ENCODE peak calls at places on chromosomes 16 and 17, in ten cellular contexts. One of them, this sample, is unnamed.

GRCh38 chr17:40058151-40058784 is 4.1 kb upstream of the MED24 start:
- DNase-seq in AG09319: no peak
- DNase-seq in stimulated activated CD4-positive, alpha-beta T cell treated with anti-CD3 and anti-CD28 coated beads, Interleukin-12 subunit alpha, Interleukin-12 subunit beta, amount 100 ng/mL, for 4 hours: no peak
- DNase-seq in CD4-positive, alpha-beta T cell: no peak
- DNase-seq in activated naive CD8-positive, alpha-beta T cell treated with anti-CD3 and anti-CD28 coated beads for 36 hours: no peak
- DNase-seq in C1 segment of cervical spinal cord: no peak
- DNase-seq in stimulated activated CD8-positive, alpha-beta memory T cell treated with anti-CD3 and anti-CD28 coated beads, Interleukin-15, amount 100 ng/mL, for 4 hours: no peak
- DNase-seq in head of caudate nucleus: no peak
- DNase-seq in upper lobe of right lung: no peak
- DNase-seq in D341Med: no peak
- DNase-seq in this sample: no peak

GRCh38 chr17:49435630-49436029 is 20.9 kb upstream of the PHB1 start:
- DNase-seq in stimulated activated CD4-positive, alpha-beta T cell treated with anti-CD3 and anti-CD28 coated beads, Interleukin-12 subunit alpha, Interleukin-12 subunit beta, amount 100 ng/mL, for 4 hours: no peak
- DNase-seq in stimulated activated CD8-positive, alpha-beta memory T cell treated with anti-CD3 and anti-CD28 coated beads, Interleukin-15, amount 100 ng/mL, for 4 hours: no peak
- DNase-seq in C1 segment of cervical spinal cord: no peak
- DNase-seq in activated naive CD8-positive, alpha-beta T cell treated with anti-CD3 and anti-CD28 coated beads for 36 hours: no peak
- DNase-seq in head of caudate nucleus: no peak
- DNase-seq in AG09319: no peak
- DNase-seq in CD4-positive, alpha-beta T cell: no peak
- DNase-seq in upper lobe of right lung: no peak
- DNase-seq in D341Med: peak; percentile 35
- DNase-seq in this sample: no peak

GRCh38 chr16:2019500-2019899 is at the start of gene NPW:
- DNase-seq in activated naive CD8-positive, alpha-beta T cell treated with anti-CD3 and anti-CD28 coated beads for 36 hours: peak; percentile 63
- DNase-seq in D341Med: peak; percentile 60
- DNase-seq in upper lobe of right lung: no peak
- DNase-seq in head of caudate nucleus: no peak
- DNase-seq in AG09319: no peak
- DNase-seq in stimulated activated CD8-positive, alpha-beta memory T cell treated with anti-CD3 and anti-CD28 coated beads, Interleukin-15, amount 100 ng/mL, for 4 hours: no peak
- DNase-seq in C1 segment of cervical spinal cord: no peak
- DNase-seq in CD4-positive, alpha-beta T cell: no peak
- DNase-seq in stimulated activated CD4-positive, alpha-beta T cell treated with anti-CD3 and anti-CD28 coated beads, Interleukin-12 subunit alpha, Interleukin-12 subunit beta, amount 100 ng/mL, for 4 hours: peak; percentile 40
- DNase-seq in this sample: no peak

GRCh38 chr17:8300629-8301242 is 5.5 kb upstream of the SLC25A35 start:
- DNase-seq in stimulated activated CD4-positive, alpha-beta T cell treated with anti-CD3 and anti-CD28 coated beads, Interleukin-12 subunit alpha, Interleukin-12 subunit beta, amount 100 ng/mL, for 4 hours: peak; percentile 47
- DNase-seq in CD4-positive, alpha-beta T cell: peak; percentile 45
- DNase-seq in stimulated activated CD8-positive, alpha-beta memory T cell treated with anti-CD3 and anti-CD28 coated beads, Interleukin-15, amount 100 ng/mL, for 4 hours: peak; percentile 25
- DNase-seq in D341Med: peak; percentile 73
- DNase-seq in head of caudate nucleus: peak; percentile 68
- DNase-seq in AG09319: peak; percentile 19
- DNase-seq in upper lobe of right lung: no peak
- DNase-seq in C1 segment of cervical spinal cord: peak; percentile 10
- DNase-seq in activated naive CD8-positive, alpha-beta T cell treated with anti-CD3 and anti-CD28 coated beads for 36 hours: peak; percentile 54
- DNase-seq in this sample: peak; percentile 62

GRCh38 chr16:58196898-58197313 is 1.0 kb downstream of the CSNK2A2 start:
- DNase-seq in D341Med: peak; percentile 43
- DNase-seq in stimulated activated CD8-positive, alpha-beta memory T cell treated with anti-CD3 and anti-CD28 coated beads, Interleukin-15, amount 100 ng/mL, for 4 hours: no peak
- DNase-seq in activated naive CD8-positive, alpha-beta T cell treated with anti-CD3 and anti-CD28 coated beads for 36 hours: no peak
- DNase-seq in C1 segment of cervical spinal cord: no peak
- DNase-seq in head of caudate nucleus: peak; percentile 31
- DNase-seq in upper lobe of right lung: no peak
- DNase-seq in AG09319: no peak
- DNase-seq in stimulated activated CD4-positive, alpha-beta T cell treated with anti-CD3 and anti-CD28 coated beads, Interleukin-12 subunit alpha, Interleukin-12 subunit beta, amount 100 ng/mL, for 4 hours: no peak
- DNase-seq in CD4-positive, alpha-beta T cell: no peak
- DNase-seq in this sample: no peak

GRCh38 chr17:35804658-35805192 is 4.6 kb upstream of the TAF15 start:
- DNase-seq in AG09319: peak; percentile 91
- DNase-seq in head of caudate nucleus: no peak
- DNase-seq in D341Med: peak; percentile 84
- DNase-seq in stimulated activated CD4-positive, alpha-beta T cell treated with anti-CD3 and anti-CD28 coated beads, Interleukin-12 subunit alpha, Interleukin-12 subunit beta, amount 100 ng/mL, for 4 hours: no peak
- DNase-seq in CD4-positive, alpha-beta T cell: no peak
- DNase-seq in activated naive CD8-positive, alpha-beta T cell treated with anti-CD3 and anti-CD28 coated beads for 36 hours: peak; percentile 42
- DNase-seq in C1 segment of cervical spinal cord: no peak
- DNase-seq in upper lobe of right lung: no peak
- DNase-seq in stimulated activated CD8-positive, alpha-beta memory T cell treated with anti-CD3 and anti-CD28 coated beads, Interleukin-15, amount 100 ng/mL, for 4 hours: no peak
- DNase-seq in this sample: peak; percentile 66

GRCh38 chr16:15529673-15530072 is 95.3 kb downstream of the BMERB1 start:
- DNase-seq in AG09319: no peak
- DNase-seq in upper lobe of right lung: no peak
- DNase-seq in head of caudate nucleus: no peak
- DNase-seq in CD4-positive, alpha-beta T cell: no peak
- DNase-seq in D341Med: no peak
- DNase-seq in activated naive CD8-positive, alpha-beta T cell treated with anti-CD3 and anti-CD28 coated beads for 36 hours: no peak
- DNase-seq in stimulated activated CD8-positive, alpha-beta memory T cell treated with anti-CD3 and anti-CD28 coated beads, Interleukin-15, amount 100 ng/mL, for 4 hours: no peak
- DNase-seq in stimulated activated CD4-positive, alpha-beta T cell treated with anti-CD3 and anti-CD28 coated beads, Interleukin-12 subunit alpha, Interleukin-12 subunit beta, amount 100 ng/mL, for 4 hours: no peak
- DNase-seq in C1 segment of cervical spinal cord: no peak
- DNase-seq in this sample: no peak

GRCh38 chr16:69839798-69840409 is 77.8 kb downstream of the WWP2 start:
- DNase-seq in D341Med: no peak
- DNase-seq in AG09319: no peak
- DNase-seq in C1 segment of cervical spinal cord: peak; percentile 32
- DNase-seq in stimulated activated CD8-positive, alpha-beta memory T cell treated with anti-CD3 and anti-CD28 coated beads, Interleukin-15, amount 100 ng/mL, for 4 hours: no peak
- DNase-seq in stimulated activated CD4-positive, alpha-beta T cell treated with anti-CD3 and anti-CD28 coated beads, Interleukin-12 subunit alpha, Interleukin-12 subunit beta, amount 100 ng/mL, for 4 hours: no peak
- DNase-seq in CD4-positive, alpha-beta T cell: no peak
- DNase-seq in activated naive CD8-positive, alpha-beta T cell treated with anti-CD3 and anti-CD28 coated beads for 36 hours: no peak
- DNase-seq in head of caudate nucleus: peak; percentile 79
- DNase-seq in upper lobe of right lung: peak; percentile 70
- DNase-seq in this sample: no peak

GRCh38 chr17:2396568-2397246 is 4.2 kb downstream of the MNT start:
- DNase-seq in D341Med: peak; percentile 63
- DNase-seq in head of caudate nucleus: peak; percentile 72
- DNase-seq in activated naive CD8-positive, alpha-beta T cell treated with anti-CD3 and anti-CD28 coated beads for 36 hours: peak; percentile 80
- DNase-seq in stimulated activated CD8-positive, alpha-beta memory T cell treated with anti-CD3 and anti-CD28 coated beads, Interleukin-15, amount 100 ng/mL, for 4 hours: no peak
- DNase-seq in CD4-positive, alpha-beta T cell: peak; percentile 29
- DNase-seq in upper lobe of right lung: peak; percentile 96
- DNase-seq in C1 segment of cervical spinal cord: peak; percentile 58
- DNase-seq in stimulated activated CD4-positive, alpha-beta T cell treated with anti-CD3 and anti-CD28 coated beads, Interleukin-12 subunit alpha, Interleukin-12 subunit beta, amount 100 ng/mL, for 4 hours: peak; percentile 34
- DNase-seq in AG09319: peak; percentile 95
- DNase-seq in this sample: peak; percentile 68

GRCh38 chr17:49565948-49566491 is 9.7 kb upstream of the NXPH3 start:
- DNase-seq in CD4-positive, alpha-beta T cell: no peak
- DNase-seq in stimulated activated CD4-positive, alpha-beta T cell treated with anti-CD3 and anti-CD28 coated beads, Interleukin-12 subunit alpha, Interleukin-12 subunit beta, amount 100 ng/mL, for 4 hours: no peak
- DNase-seq in D341Med: no peak
- DNase-seq in AG09319: no peak
- DNase-seq in stimulated activated CD8-positive, alpha-beta memory T cell treated with anti-CD3 and anti-CD28 coated beads, Interleukin-15, amount 100 ng/mL, for 4 hours: no peak
- DNase-seq in C1 segment of cervical spinal cord: no peak
- DNase-seq in activated naive CD8-positive, alpha-beta T cell treated with anti-CD3 and anti-CD28 coated beads for 36 hours: peak; percentile 47
- DNase-seq in head of caudate nucleus: peak; percentile 64
- DNase-seq in upper lobe of right lung: peak; percentile 90
- DNase-seq in this sample: no peak

GRCh38 chr16:152141-153128 is at the start of gene HBZ:
- DNase-seq in stimulated activated CD8-positive, alpha-beta memory T cell treated with anti-CD3 and anti-CD28 coated beads, Interleukin-15, amount 100 ng/mL, for 4 hours: no peak
- DNase-seq in AG09319: no peak
- DNase-seq in CD4-positive, alpha-beta T cell: no peak
- DNase-seq in stimulated activated CD4-positive, alpha-beta T cell treated with anti-CD3 and anti-CD28 coated beads, Interleukin-12 subunit alpha, Interleukin-12 subunit beta, amount 100 ng/mL, for 4 hours: no peak
- DNase-seq in upper lobe of right lung: no peak
- DNase-seq in activated naive CD8-positive, alpha-beta T cell treated with anti-CD3 and anti-CD28 coated beads for 36 hours: no peak
- DNase-seq in D341Med: no peak
- DNase-seq in head of caudate nucleus: no peak
- DNase-seq in C1 segment of cervical spinal cord: no peak
- DNase-seq in this sample: no peak

GRCh38 chr17:46979023-46979870 is at the start of gene RPRML:
- DNase-seq in activated naive CD8-positive, alpha-beta T cell treated with anti-CD3 and anti-CD28 coated beads for 36 hours: peak; percentile 67
- DNase-seq in CD4-positive, alpha-beta T cell: peak; percentile 13
- DNase-seq in AG09319: no peak
- DNase-seq in stimulated activated CD8-positive, alpha-beta memory T cell treated with anti-CD3 and anti-CD28 coated beads, Interleukin-15, amount 100 ng/mL, for 4 hours: no peak
- DNase-seq in C1 segment of cervical spinal cord: no peak
- DNase-seq in upper lobe of right lung: no peak
- DNase-seq in D341Med: peak; percentile 87
- DNase-seq in stimulated activated CD4-positive, alpha-beta T cell treated with anti-CD3 and anti-CD28 coated beads, Interleukin-12 subunit alpha, Interleukin-12 subunit beta, amount 100 ng/mL, for 4 hours: peak; percentile 34
- DNase-seq in head of caudate nucleus: peak; percentile 69
- DNase-seq in this sample: peak; percentile 30

GRCh38 chr17:38584350-38584925 is 21.3 kb downstream of the SRCIN1 start:
- DNase-seq in D341Med: peak; percentile 93
- DNase-seq in CD4-positive, alpha-beta T cell: peak; percentile 48
- DNase-seq in AG09319: peak; percentile 27
- DNase-seq in upper lobe of right lung: peak; percentile 87
- DNase-seq in stimulated activated CD8-positive, alpha-beta memory T cell treated with anti-CD3 and anti-CD28 coated beads, Interleukin-15, amount 100 ng/mL, for 4 hours: peak; percentile 29
- DNase-seq in C1 segment of cervical spinal cord: peak; percentile 16
- DNase-seq in stimulated activated CD4-positive, alpha-beta T cell treated with anti-CD3 and anti-CD28 coated beads, Interleukin-12 subunit alpha, Interleukin-12 subunit beta, amount 100 ng/mL, for 4 hours: peak; percentile 56
- DNase-seq in head of caudate nucleus: peak; percentile 84
- DNase-seq in activated naive CD8-positive, alpha-beta T cell treated with anti-CD3 and anti-CD28 coated beads for 36 hours: peak; percentile 71
- DNase-seq in this sample: peak; percentile 37

GRCh38 chr17:49548051-49548505 is 27.6 kb upstream of the NXPH3 start:
- DNase-seq in head of caudate nucleus: no peak
- DNase-seq in stimulated activated CD8-positive, alpha-beta memory T cell treated with anti-CD3 and anti-CD28 coated beads, Interleukin-15, amount 100 ng/mL, for 4 hours: no peak
- DNase-seq in D341Med: peak; percentile 43
- DNase-seq in activated naive CD8-positive, alpha-beta T cell treated with anti-CD3 and anti-CD28 coated beads for 36 hours: no peak
- DNase-seq in upper lobe of right lung: no peak
- DNase-seq in C1 segment of cervical spinal cord: no peak
- DNase-seq in CD4-positive, alpha-beta T cell: no peak
- DNase-seq in AG09319: no peak
- DNase-seq in stimulated activated CD4-positive, alpha-beta T cell treated with anti-CD3 and anti-CD28 coated beads, Interleukin-12 subunit alpha, Interleukin-12 subunit beta, amount 100 ng/mL, for 4 hours: no peak
- DNase-seq in this sample: no peak

GRCh38 chr17:81244358-81245023 is 5.4 kb downstream of the NDUFAF8 start:
- DNase-seq in C1 segment of cervical spinal cord: no peak
- DNase-seq in stimulated activated CD8-positive, alpha-beta memory T cell treated with anti-CD3 and anti-CD28 coated beads, Interleukin-15, amount 100 ng/mL, for 4 hours: no peak
- DNase-seq in activated naive CD8-positive, alpha-beta T cell treated with anti-CD3 and anti-CD28 coated beads for 36 hours: no peak
- DNase-seq in upper lobe of right lung: no peak
- DNase-seq in AG09319: no peak
- DNase-seq in D341Med: no peak
- DNase-seq in stimulated activated CD4-positive, alpha-beta T cell treated with anti-CD3 and anti-CD28 coated beads, Interleukin-12 subunit alpha, Interleukin-12 subunit beta, amount 100 ng/mL, for 4 hours: no peak
- DNase-seq in CD4-positive, alpha-beta T cell: no peak
- DNase-seq in head of caudate nucleus: no peak
- DNase-seq in this sample: no peak

GRCh38 chr17:80123791-80124190 is 22.4 kb downstream of the GAA start:
- DNase-seq in upper lobe of right lung: no peak
- DNase-seq in head of caudate nucleus: no peak
- DNase-seq in activated naive CD8-positive, alpha-beta T cell treated with anti-CD3 and anti-CD28 coated beads for 36 hours: no peak
- DNase-seq in stimulated activated CD8-positive, alpha-beta memory T cell treated with anti-CD3 and anti-CD28 coated beads, Interleukin-15, amount 100 ng/mL, for 4 hours: no peak
- DNase-seq in AG09319: no peak
- DNase-seq in D341Med: no peak
- DNase-seq in CD4-positive, alpha-beta T cell: no peak
- DNase-seq in C1 segment of cervical spinal cord: no peak
- DNase-seq in stimulated activated CD4-positive, alpha-beta T cell treated with anti-CD3 and anti-CD28 coated beads, Interleukin-12 subunit alpha, Interleukin-12 subunit beta, amount 100 ng/mL, for 4 hours: no peak
- DNase-seq in this sample: peak; percentile 92

GRCh38 chr17:32279933-32280716 is 14.5 kb downstream of the RHBDL3 start:
- DNase-seq in head of caudate nucleus: no peak
- DNase-seq in C1 segment of cervical spinal cord: no peak
- DNase-seq in AG09319: no peak
- DNase-seq in stimulated activated CD4-positive, alpha-beta T cell treated with anti-CD3 and anti-CD28 coated beads, Interleukin-12 subunit alpha, Interleukin-12 subunit beta, amount 100 ng/mL, for 4 hours: no peak
- DNase-seq in D341Med: no peak
- DNase-seq in CD4-positive, alpha-beta T cell: no peak
- DNase-seq in activated naive CD8-positive, alpha-beta T cell treated with anti-CD3 and anti-CD28 coated beads for 36 hours: no peak
- DNase-seq in stimulated activated CD8-positive, alpha-beta memory T cell treated with anti-CD3 and anti-CD28 coated beads, Interleukin-15, amount 100 ng/mL, for 4 hours: no peak
- DNase-seq in upper lobe of right lung: no peak
- DNase-seq in this sample: no peak

GRCh38 chr17:38511126-38512108 is 83.2 kb downstream of the ARHGAP23 start:
- DNase-seq in head of caudate nucleus: no peak
- DNase-seq in activated naive CD8-positive, alpha-beta T cell treated with anti-CD3 and anti-CD28 coated beads for 36 hours: no peak
- DNase-seq in D341Med: peak; percentile 48
- DNase-seq in stimulated activated CD4-positive, alpha-beta T cell treated with anti-CD3 and anti-CD28 coated beads, Interleukin-12 subunit alpha, Interleukin-12 subunit beta, amount 100 ng/mL, for 4 hours: no peak
- DNase-seq in C1 segment of cervical spinal cord: no peak
- DNase-seq in AG09319: peak; percentile 34
- DNase-seq in CD4-positive, alpha-beta T cell: no peak
- DNase-seq in upper lobe of right lung: no peak
- DNase-seq in stimulated activated CD8-positive, alpha-beta memory T cell treated with anti-CD3 and anti-CD28 coated beads, Interleukin-15, amount 100 ng/mL, for 4 hours: no peak
- DNase-seq in this sample: no peak

GRCh38 chr16:30585022-30585399 is 486 bp downstream of the ZNF785 start:
- DNase-seq in upper lobe of right lung: no peak
- DNase-seq in activated naive CD8-positive, alpha-beta T cell treated with anti-CD3 and anti-CD28 coated beads for 36 hours: no peak
- DNase-seq in C1 segment of cervical spinal cord: no peak
- DNase-seq in stimulated activated CD8-positive, alpha-beta memory T cell treated with anti-CD3 and anti-CD28 coated beads, Interleukin-15, amount 100 ng/mL, for 4 hours: no peak
- DNase-seq in stimulated activated CD4-positive, alpha-beta T cell treated with anti-CD3 and anti-CD28 coated beads, Interleukin-12 subunit alpha, Interleukin-12 subunit beta, amount 100 ng/mL, for 4 hours: peak; percentile 17
- DNase-seq in head of caudate nucleus: peak; percentile 57
- DNase-seq in AG09319: no peak
- DNase-seq in D341Med: no peak
- DNase-seq in CD4-positive, alpha-beta T cell: no peak
- DNase-seq in this sample: no peak